ENCODE peak calls at places on chromosomes 4 and X, in eight cellular contexts. O, I, R, B, C, H, T and D are unnamed samples.
A peak's percentile ranks its signal among the peaks of the same experiment; 100 is the strongest.

GRCh38 chr4:126850286-126850685 is 782.5 kb upstream of the INTU start:
- DNase-seq in T (no peak), I (no peak), O (no peak), H (peak; percentile 85), C (no peak), R (no peak), B (peak; percentile 71), D (no peak)

GRCh38 chr4:122548886-122549630 is 71.8 kb downstream of the IL21 start:
- DNase-seq in R (no peak), I (no peak), B (no peak), O (no peak), H (no peak), T (no peak), C (no peak), D (no peak)

GRCh38 chr4:168815373-168816345 is 194.4 kb downstream of the CBR4 start:
- DNase-seq in I (no peak), B (peak; percentile 75), C (no peak), T (no peak), H (no peak), R (no peak), O (no peak), D (no peak)

GRCh38 chrX:146278381-146278780 is 460.8 kb downstream of the SLITRK2 start:
- DNase-seq in O (no peak), C (no peak), R (no peak), H (no peak), I (no peak), T (peak; percentile 82), B (no peak), D (peak; percentile 78)

GRCh38 chr4:3809451-3810110 is 43.4 kb downstream of the ADRA2C start:
- DNase-seq in O (no peak), B (no peak), H (no peak), C (no peak), I (no peak), T (no peak), R (no peak), D (no peak)

GRCh38 chr4:152957437-152958185 is 21.5 kb downstream of the FHDC1 start:
- DNase-seq in T (no peak), C (no peak), O (no peak), R (no peak), H (no peak), B (peak; percentile 69), I (no peak), D (no peak)

GRCh38 chr4:61068745-61069144 is 131.4 kb upstream of the ADGRL3 start:
- DNase-seq in B (no peak), I (no peak), T (no peak), R (no peak), O (no peak), C (no peak), H (peak; percentile 3), D (no peak)

GRCh38 chr4:153146031-153146430 is 58.2 kb upstream of the TRIM2 start:
- DNase-seq in O (no peak), B (no peak), I (no peak), T (no peak), H (no peak), C (no peak), R (no peak), D (no peak)

GRCh38 chr4:68594678-68595077 is 18.6 kb upstream of the UGT2B17 start:
- DNase-seq in C (no peak), O (no peak), R (no peak), T (no peak), H (no peak), I (no peak), B (no peak), D (no peak)

GRCh38 chr4:83993774-83994173 is 457.9 kb downstream of the GPAT3 start:
- DNase-seq in C (no peak), B (no peak), I (no peak), O (no peak), H (no peak), T (no peak), R (no peak), D (no peak)

GRCh38 chr4:123478859-123479345 is 82.3 kb downstream of the SPRY1 start:
- DNase-seq in O (no peak), H (peak; percentile 56), R (no peak), C (no peak), T (no peak), I (no peak), B (no peak), D (no peak)

GRCh38 chrX:120260369-120260768 is 9.8 kb downstream of the ZBTB33 start:
- DNase-seq in H (no peak), T (no peak), R (peak; percentile 25), C (no peak), I (no peak), B (no peak), O (no peak), D (no peak)

GRCh38 chr4:125187221-125187620 is 127.5 kb upstream of the FAT4 start:
- DNase-seq in B (peak; percentile 61), R (no peak), I (no peak), T (no peak), O (no peak), C (no peak), H (peak; percentile 21), D (no peak)

GRCh38 chr4:54016504-54016903 is 47.9 kb downstream of the CHIC2 start:
- DNase-seq in O (peak; percentile 78), C (no peak), B (no peak), T (no peak), R (peak; percentile 74), H (no peak), I (no peak), D (no peak)

GRCh38 chr4:153215976-153216375 is 11.7 kb downstream of the TRIM2 start:
- DNase-seq in C (no peak), B (no peak), R (no peak), T (no peak), H (no peak), O (no peak), I (no peak), D (no peak)

GRCh38 chrX:70434352-70434866 is 10.2 kb upstream of the DLG3 start:
- DNase-seq in O (peak; percentile 91), H (peak; percentile 98), T (peak; percentile 46), I (peak; percentile 76), B (peak; percentile 58), C (peak; percentile 54), R (peak; percentile 90), D (no peak)

GRCh38 chrX:31126205-31126604 is 54.4 kb upstream of the FTHL17 start:
- DNase-seq in C (no peak), I (no peak), H (no peak), R (no peak), T (no peak), B (no peak), O (no peak), D (no peak)

GRCh38 chrX:49041683-49042529 is 1.3 kb downstream of the TFE3 start:
- DNase-seq in T (peak; percentile 8), I (peak; percentile 32), C (no peak), H (no peak), O (no peak), B (peak; percentile 8), R (no peak), D (no peak)

GRCh38 chr4:23934223-23934622 is 44.4 kb upstream of the PPARGC1A start:
- DNase-seq in B (no peak), O (no peak), T (no peak), H (no peak), I (no peak), C (no peak), R (no peak), D (no peak)

GRCh38 chrX:23883737-23884354 is 23.9 kb downstream of the APOO start:
- DNase-seq in I (peak; percentile 11), C (no peak), O (no peak), T (no peak), H (peak; percentile 86), R (no peak), B (peak; percentile 37), D (no peak)

GRCh38 chr4:116489739-116490138 is 595.6 kb downstream of the TRAM1L1 start:
- DNase-seq in B (no peak), I (no peak), H (no peak), C (no peak), R (no peak), O (no peak), T (no peak), D (no peak)

GRCh38 chrX:67720344-67720743 is 176.5 kb downstream of the AR start:
- DNase-seq in R (no peak), I (no peak), C (no peak), T (no peak), O (no peak), B (peak; percentile 41), H (no peak), D (no peak)

GRCh38 chrX:29172880-29173279 is 585.6 kb downstream of the IL1RAPL1 start:
- DNase-seq in O (no peak), R (no peak), T (no peak), C (no peak), B (peak; percentile 53), H (no peak), I (no peak), D (no peak)

GRCh38 chr4:179145746-179146530 is 1703.7 kb upstream of the AGA start:
- DNase-seq in R (no peak), C (no peak), B (no peak), O (no peak), I (no peak), H (no peak), T (no peak), D (no peak)

GRCh38 chr4:111501946-111502345 is 643.3 kb upstream of the FAM241A start:
- DNase-seq in I (no peak), B (no peak), T (no peak), O (no peak), R (no peak), C (no peak), H (no peak), D (no peak)

GRCh38 chrX:154490021-154490413 is 412 bp downstream of the SLC10A3 start:
- DNase-seq in C (no peak), H (no peak), T (peak; percentile 13), O (no peak), I (peak; percentile 23), R (no peak), B (peak; percentile 2), D (no peak)

GRCh38 chr4:153520871-153521329 is 54.7 kb downstream of the TMEM131L start:
- DNase-seq in C (no peak), H (no peak), T (peak; percentile 87), B (no peak), O (no peak), I (no peak), R (no peak), D (no peak)

GRCh38 chr4:844752-845232 is 18.9 kb upstream of the CPLX1 start:
- DNase-seq in C (no peak), T (no peak), O (no peak), B (no peak), H (no peak), R (no peak), I (no peak), D (no peak)

GRCh38 chrX:50707955-50708694 is 105.9 kb downstream of the SHROOM4 start:
- DNase-seq in C (no peak), B (no peak), I (no peak), O (no peak), H (no peak), T (no peak), R (no peak), D (no peak)

GRCh38 chr4:74540193-74540592 is 95.3 kb downstream of the AREG start:
- DNase-seq in T (no peak), C (no peak), H (no peak), B (no peak), R (no peak), O (no peak), I (no peak), D (no peak)

GRCh38 chr4:83629945-83630684 is 94.2 kb downstream of the GPAT3 start:
- DNase-seq in H (no peak), O (no peak), I (no peak), B (peak; percentile 92), T (peak; percentile 95), C (no peak), R (no peak), D (peak; percentile 85)